ENCODE peak calls at places on chromosomes 11 and 22, in five cellular contexts. One of them, this sample, is unnamed.

GRCh38 chr11:6622261-6623171 is 3.3 kb upstream of the TPP1 start:
- DNase-seq in psoas muscle: no peak
- DNase-seq in uterus: no peak
- DNase-seq in tibial artery: no peak
- DNase-seq in prostate gland: no peak
- DNase-seq in this sample: no peak

GRCh38 chr11:47149781-47150180 is 26.9 kb downstream of the ARFGAP2 start:
- DNase-seq in psoas muscle: no peak
- DNase-seq in uterus: no peak
- DNase-seq in tibial artery: no peak
- DNase-seq in prostate gland: no peak
- DNase-seq in this sample: no peak

GRCh38 chr11:9003573-9004309 is at the start of gene NRIP3:
- DNase-seq in psoas muscle: peak; percentile 76
- DNase-seq in uterus: peak; percentile 62
- DNase-seq in tibial artery: peak; percentile 55
- DNase-seq in prostate gland: peak; percentile 59
- DNase-seq in this sample: peak; percentile 90

GRCh38 chr22:34255042-34255441 is 334.8 kb upstream of the LARGE1 start:
- DNase-seq in psoas muscle: no peak
- DNase-seq in uterus: no peak
- DNase-seq in tibial artery: no peak
- DNase-seq in prostate gland: no peak
- DNase-seq in this sample: no peak

GRCh38 chr11:67997460-67997921 is 6.4 kb downstream of the UNC93B1 start:
- DNase-seq in psoas muscle: no peak
- DNase-seq in uterus: no peak
- DNase-seq in tibial artery: no peak
- DNase-seq in prostate gland: no peak
- DNase-seq in this sample: no peak

GRCh38 chr22:24542641-24543040 is 12.3 kb downstream of the GUCD1 start:
- DNase-seq in psoas muscle: peak; percentile 60
- DNase-seq in uterus: no peak
- DNase-seq in tibial artery: no peak
- DNase-seq in prostate gland: peak; percentile 80
- DNase-seq in this sample: no peak

GRCh38 chr11:45322891-45323597 is 36.9 kb upstream of the SYT13 start:
- DNase-seq in psoas muscle: no peak
- DNase-seq in uterus: no peak
- DNase-seq in tibial artery: no peak
- DNase-seq in prostate gland: no peak
- DNase-seq in this sample: peak; percentile 64

GRCh38 chr11:96126917-96127595 is 203.1 kb upstream of the MTMR2 start:
- DNase-seq in psoas muscle: no peak
- DNase-seq in uterus: no peak
- DNase-seq in tibial artery: no peak
- DNase-seq in prostate gland: no peak
- DNase-seq in this sample: no peak

GRCh38 chr11:44949160-44950035 is 1.3 kb downstream of the TP53I11 start:
- DNase-seq in psoas muscle: no peak
- DNase-seq in uterus: peak; percentile 42
- DNase-seq in tibial artery: no peak
- DNase-seq in prostate gland: peak; percentile 18
- DNase-seq in this sample: peak; percentile 74

GRCh38 chr11:13008625-13009475 is at the start of gene RASSF10:
- DNase-seq in psoas muscle: peak; percentile 41
- DNase-seq in uterus: peak; percentile 25
- DNase-seq in tibial artery: no peak
- DNase-seq in prostate gland: peak; percentile 85
- DNase-seq in this sample: peak; percentile 89

GRCh38 chr11:22079133-22079847 is 113.6 kb upstream of the ANO5 start:
- DNase-seq in psoas muscle: no peak
- DNase-seq in uterus: no peak
- DNase-seq in tibial artery: no peak
- DNase-seq in prostate gland: no peak
- DNase-seq in this sample: no peak

GRCh38 chr11:67303989-67304411 is 670 bp downstream of the SSH3 start:
- DNase-seq in psoas muscle: no peak
- DNase-seq in uterus: peak; percentile 40
- DNase-seq in tibial artery: no peak
- DNase-seq in prostate gland: no peak
- DNase-seq in this sample: peak; percentile 74

GRCh38 chr11:26527685-26528084 is 44.4 kb downstream of the MUC15 start:
- DNase-seq in psoas muscle: no peak
- DNase-seq in uterus: no peak
- DNase-seq in tibial artery: no peak
- DNase-seq in prostate gland: no peak
- DNase-seq in this sample: no peak

GRCh38 chr11:73978576-73979086 is 4.0 kb downstream of the UCP2 start:
- DNase-seq in psoas muscle: no peak
- DNase-seq in uterus: no peak
- DNase-seq in tibial artery: no peak
- DNase-seq in prostate gland: no peak
- DNase-seq in this sample: no peak
- H3K4me1 ChIP-seq in psoas muscle: peaks cover 15% of the 10 kb centered on the region
- H3K4me1 ChIP-seq in uterus: peaks cover 6% of the 10 kb centered on the region
- H3K4me1 ChIP-seq in tibial artery: no peaks in the 10 kb centered on the region
- H3K4me1 ChIP-seq in prostate gland: no peaks in the 10 kb centered on the region
- H3K4me1 ChIP-seq in this sample: peaks cover 2% of the 10 kb centered on the region

GRCh38 chr22:49853981-49854791 is 542 bp downstream of the ZBED4 start:
- DNase-seq in psoas muscle: no peak
- DNase-seq in uterus: peak; percentile 36
- DNase-seq in tibial artery: no peak
- DNase-seq in prostate gland: peak; percentile 27
- DNase-seq in this sample: peak; percentile 67

GRCh38 chr22:49858827-49859226 is 5.2 kb downstream of the ZBED4 start:
- DNase-seq in psoas muscle: no peak
- DNase-seq in uterus: no peak
- DNase-seq in tibial artery: no peak
- DNase-seq in prostate gland: no peak
- DNase-seq in this sample: no peak

GRCh38 chr22:49856766-49857618 is 3.3 kb downstream of the ZBED4 start:
- DNase-seq in psoas muscle: no peak
- DNase-seq in uterus: no peak
- DNase-seq in tibial artery: no peak
- DNase-seq in prostate gland: no peak
- DNase-seq in this sample: no peak

GRCh38 chr22:49855491-49855911 is 1.9 kb downstream of the ZBED4 start:
- DNase-seq in psoas muscle: no peak
- DNase-seq in uterus: no peak
- DNase-seq in tibial artery: no peak
- DNase-seq in prostate gland: no peak
- DNase-seq in this sample: no peak

GRCh38 chr22:49856343-49856742 is 2.7 kb downstream of the ZBED4 start:
- DNase-seq in psoas muscle: no peak
- DNase-seq in uterus: no peak
- DNase-seq in tibial artery: no peak
- DNase-seq in prostate gland: no peak
- DNase-seq in this sample: no peak
- H3K4me1 ChIP-seq in psoas muscle: peaks cover 16% of the 10 kb centered on the region
- H3K4me1 ChIP-seq in uterus: peaks cover 6% of the 10 kb centered on the region
- H3K4me1 ChIP-seq in tibial artery: peaks cover 23% of the 10 kb centered on the region
- H3K4me1 ChIP-seq in prostate gland: peaks cover 5% of the 10 kb centered on the region
- H3K4me1 ChIP-seq in this sample: peaks cover 2% of the 10 kb centered on the region

GRCh38 chr22:18970180-18970947 is 34.3 kb upstream of the PRODH start:
- DNase-seq in psoas muscle: no peak
- DNase-seq in uterus: no peak
- DNase-seq in tibial artery: no peak
- DNase-seq in prostate gland: no peak
- DNase-seq in this sample: no peak

GRCh38 chr22:18968011-18968749 is 32.1 kb upstream of the PRODH start:
- DNase-seq in psoas muscle: no peak
- DNase-seq in uterus: no peak
- DNase-seq in tibial artery: no peak
- DNase-seq in prostate gland: no peak
- DNase-seq in this sample: peak; percentile 82

GRCh38 chr22:18962308-18962635 is 26.2 kb upstream of the PRODH start:
- DNase-seq in psoas muscle: no peak
- DNase-seq in uterus: no peak
- DNase-seq in tibial artery: no peak
- DNase-seq in prostate gland: no peak
- DNase-seq in this sample: peak; percentile 25

GRCh38 chr22:18966748-18967147 is 30.7 kb upstream of the PRODH start:
- DNase-seq in psoas muscle: no peak
- DNase-seq in uterus: no peak
- DNase-seq in tibial artery: no peak
- DNase-seq in prostate gland: no peak
- DNase-seq in this sample: no peak

DNA sequence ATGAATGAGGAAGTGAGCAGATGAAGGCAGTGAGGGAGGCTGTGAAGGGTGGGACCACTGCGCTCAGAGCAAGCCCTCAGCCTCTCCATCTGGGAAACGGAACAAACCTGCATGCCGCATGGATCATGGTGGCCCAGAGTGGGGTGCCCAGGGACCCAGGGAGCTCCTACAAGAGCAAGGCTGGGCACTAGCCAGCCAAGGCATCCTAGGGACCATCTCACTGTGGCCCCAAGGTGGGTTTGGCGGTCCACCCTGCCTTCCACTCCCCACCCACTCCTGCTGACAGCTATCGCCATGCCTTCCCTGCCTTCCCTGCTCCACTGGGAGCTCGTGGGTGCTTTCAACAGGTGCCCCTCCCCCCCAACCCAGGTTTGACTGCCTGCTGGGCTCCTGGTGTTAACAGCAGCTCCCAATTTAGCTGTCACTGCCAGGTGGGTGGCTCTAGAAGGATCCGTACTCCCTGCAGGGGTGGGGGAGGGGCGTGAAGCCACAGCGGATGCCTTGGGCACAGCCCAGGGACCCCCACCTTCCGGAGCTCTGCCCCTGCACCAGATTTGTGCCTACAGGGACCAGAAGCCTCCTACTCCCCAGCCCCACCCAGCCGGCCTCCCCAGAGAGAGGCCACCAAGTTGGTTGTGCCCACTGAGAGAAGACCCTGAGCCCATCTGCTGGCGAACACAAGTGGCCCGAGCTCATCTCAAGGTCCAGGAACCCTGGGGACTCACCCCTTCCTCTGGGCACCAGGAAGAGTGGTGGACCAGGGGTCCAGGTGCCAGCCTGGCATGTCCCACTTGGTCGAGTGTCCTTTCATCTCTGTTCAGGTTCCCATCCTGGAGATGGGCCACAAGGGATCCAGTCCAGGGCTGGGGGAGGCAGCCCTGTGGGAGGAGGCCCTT is 29.7 kb upstream of the PRODH start:
- DNase-seq in psoas muscle: no peak
- DNase-seq in uterus: no peak
- DNase-seq in tibial artery: no peak
- DNase-seq in prostate gland: no peak
- DNase-seq in this sample: no peak
- H3K4me1 ChIP-seq in psoas muscle: no peaks in the 10 kb centered on the region
- H3K4me1 ChIP-seq in uterus: peaks cover 5% of the 10 kb centered on the region
- H3K4me1 ChIP-seq in tibial artery: peaks cover 4% of the 10 kb centered on the region
- H3K4me1 ChIP-seq in prostate gland: no peaks in the 10 kb centered on the region
- H3K4me1 ChIP-seq in this sample: no peaks in the 10 kb centered on the region

GRCh38 chr22:36155702-36156101 is 4.9 kb downstream of the APOL3 start:
- DNase-seq in psoas muscle: peak; percentile 71
- DNase-seq in uterus: peak; percentile 77
- DNase-seq in tibial artery: peak; percentile 79
- DNase-seq in prostate gland: no peak
- DNase-seq in this sample: peak; percentile 79

GRCh38 chr22:36149464-36149863 is 11.1 kb downstream of the APOL3 start:
- DNase-seq in psoas muscle: no peak
- DNase-seq in uterus: no peak
- DNase-seq in tibial artery: peak; percentile 34
- DNase-seq in prostate gland: no peak
- DNase-seq in this sample: no peak

GRCh38 chr22:36151006-36151595 is 9.5 kb downstream of the APOL3 start:
- DNase-seq in psoas muscle: no peak
- DNase-seq in uterus: no peak
- DNase-seq in tibial artery: peak; percentile 67
- DNase-seq in prostate gland: no peak
- DNase-seq in this sample: no peak

GRCh38 chr22:36153756-36154155 is 6.8 kb downstream of the APOL3 start:
- DNase-seq in psoas muscle: no peak
- DNase-seq in uterus: no peak
- DNase-seq in tibial artery: peak; percentile 2
- DNase-seq in prostate gland: no peak
- DNase-seq in this sample: no peak

GRCh38 chr22:36152088-36152487 is 8.5 kb downstream of the APOL3 start:
- DNase-seq in psoas muscle: no peak
- DNase-seq in uterus: no peak
- DNase-seq in tibial artery: no peak
- DNase-seq in prostate gland: no peak
- DNase-seq in this sample: no peak
- H3K4me1 ChIP-seq in psoas muscle: peaks cover 20% of the 10 kb centered on the region
- H3K4me1 ChIP-seq in uterus: peaks cover 23% of the 10 kb centered on the region
- H3K4me1 ChIP-seq in tibial artery: peaks cover 26% of the 10 kb centered on the region
- H3K4me1 ChIP-seq in prostate gland: peaks cover 2% of the 10 kb centered on the region
- H3K4me1 ChIP-seq in this sample: peaks cover 24% of the 10 kb centered on the region

GRCh38 chr22:50516891-50517290 is 8.5 kb downstream of the SCO2 start:
- DNase-seq in psoas muscle: no peak
- DNase-seq in uterus: no peak
- DNase-seq in tibial artery: no peak
- DNase-seq in prostate gland: no peak
- DNase-seq in this sample: no peak
- H3K4me1 ChIP-seq in psoas muscle: no peaks in the 10 kb centered on the region
- H3K4me1 ChIP-seq in uterus: no peaks in the 10 kb centered on the region
- H3K4me1 ChIP-seq in tibial artery: no peaks in the 10 kb centered on the region
- H3K4me1 ChIP-seq in prostate gland: no peaks in the 10 kb centered on the region
- H3K4me1 ChIP-seq in this sample: no peaks in the 10 kb centered on the region